ENCODE peak calls at places on chromosomes 4 and X, in five cellular contexts. X, U, N, K and D are unnamed samples.

GRCh38 chrX:37684426-37684825 is 1.2 kb upstream of the XK start:
- DNase-seq in X (no peak), N (no peak), U (no peak), K (no peak), D (peak; percentile 11)

GRCh38 chrX:42220083-42220482 is 296.7 kb upstream of the CASK start:
- DNase-seq in X (no peak), U (no peak), K (no peak), N (no peak), D (no peak)

GRCh38 chr4:172996571-172997216 is 171.9 kb upstream of the GALNT7 start:
- DNase-seq in X (peak; percentile 87), U (peak; percentile 91), K (no peak), N (no peak), D (no peak)

GRCh38 chr4:52234539-52235174 is 183.6 kb downstream of the SPATA18 start:
- DNase-seq in N (peak; percentile 58), K (no peak), U (peak; percentile 37), X (no peak), D (no peak)

GRCh38 chrX:12975670-12975965 is 708 bp downstream of the TMSB4X start:
- DNase-seq in N (no peak), K (peak; percentile 64), U (no peak), X (no peak), D (no peak)

GRCh38 chr4:10891866-10892265 is 207.3 kb upstream of the CLNK start:
- DNase-seq in K (no peak), X (no peak), U (no peak), N (no peak), D (no peak)

GRCh38 chrX:151174581-151175282 is 1.7 kb upstream of the GPR50 start:
- DNase-seq in U (no peak), K (no peak), N (no peak), X (no peak), D (no peak)

GRCh38 chr4:38387348-38387747 is 276.7 kb upstream of the KLF3 start:
- DNase-seq in X (peak; percentile 92), K (peak; percentile 64), N (peak; percentile 75), U (peak; percentile 6), D (peak; percentile 90)

GRCh38 chr4:115720611-115721010 is 607.2 kb upstream of the NDST4 start:
- DNase-seq in X (peak; percentile 6), N (no peak), U (no peak), K (no peak), D (no peak)

GRCh38 chr4:16226816-16227461 is 668 bp upstream of the TAPT1 start:
- DNase-seq in U (no peak), X (peak; percentile 19), K (peak; percentile 87), N (peak; percentile 73), D (peak; percentile 56)

GRCh38 chr4:37803348-37803973 is 23.0 kb upstream of the PGM2 start:
- DNase-seq in X (peak; percentile 32), K (no peak), U (peak; percentile 63), N (no peak), D (no peak)

GRCh38 chr4:52750819-52751348 is 341 bp downstream of the ERVMER34-1 start:
- DNase-seq in K (peak; percentile 56), X (no peak), N (peak; percentile 78), U (no peak), D (no peak)

GRCh38 chr4:11801466-11802446 is 373.1 kb upstream of the HS3ST1 start:
- DNase-seq in X (no peak), K (no peak), U (no peak), N (no peak), D (no peak)

GRCh38 chr4:166482755-166483154 is 609.7 kb downstream of the TLL1 start:
- DNase-seq in K (no peak), X (no peak), N (no peak), U (no peak), D (no peak)

GRCh38 chrX:19673334-19674040 is 158.2 kb upstream of the MAP3K15 start:
- DNase-seq in U (peak; percentile 95), N (peak; percentile 27), K (peak; percentile 65), X (peak; percentile 93), D (peak; percentile 16)

GRCh38 chrX:132375941-132376340 is 112.9 kb downstream of the MBNL3 start:
- DNase-seq in N (no peak), X (no peak), U (no peak), K (no peak), D (no peak)

GRCh38 chrX:152530967-152531366 is 79.9 kb upstream of the GABRA3 start:
- DNase-seq in U (no peak), K (no peak), N (no peak), X (no peak), D (no peak)

GRCh38 chr4:94887027-94887426 is 129.3 kb downstream of the BMPR1B start:
- DNase-seq in X (no peak), U (no peak), K (no peak), N (no peak), D (no peak)

GRCh38 chr4:54879576-54879975 is 221.8 kb downstream of the KIT start:
- DNase-seq in K (no peak), X (peak; percentile 68), N (no peak), U (peak; percentile 87), D (no peak)

GRCh38 chr4:75630932-75631320 is 598 bp upstream of the CDKL2 start:
- DNase-seq in U (no peak), X (no peak), N (no peak), K (no peak), D (no peak)

GRCh38 chr4:7857993-7858392 is 81.7 kb downstream of the AFAP1 start:
- DNase-seq in X (no peak), N (no peak), U (no peak), K (no peak), D (no peak)

GRCh38 chr4:27381806-27382205 is 521.2 kb downstream of the STIM2 start:
- DNase-seq in X (peak; percentile 27), U (no peak), K (no peak), N (no peak), D (no peak)

GRCh38 chrX:40755291-40756249 is 20.2 kb upstream of the MED14 start:
- DNase-seq in U (peak; percentile 39), X (peak; percentile 44), K (peak; percentile 94), N (no peak), D (no peak)

GRCh38 chr4:89438102-89438831 is 130.7 kb upstream of the GPRIN3 start:
- DNase-seq in N (peak; percentile 66), U (peak; percentile 49), K (no peak), X (no peak), D (peak; percentile 51)

DNA sequence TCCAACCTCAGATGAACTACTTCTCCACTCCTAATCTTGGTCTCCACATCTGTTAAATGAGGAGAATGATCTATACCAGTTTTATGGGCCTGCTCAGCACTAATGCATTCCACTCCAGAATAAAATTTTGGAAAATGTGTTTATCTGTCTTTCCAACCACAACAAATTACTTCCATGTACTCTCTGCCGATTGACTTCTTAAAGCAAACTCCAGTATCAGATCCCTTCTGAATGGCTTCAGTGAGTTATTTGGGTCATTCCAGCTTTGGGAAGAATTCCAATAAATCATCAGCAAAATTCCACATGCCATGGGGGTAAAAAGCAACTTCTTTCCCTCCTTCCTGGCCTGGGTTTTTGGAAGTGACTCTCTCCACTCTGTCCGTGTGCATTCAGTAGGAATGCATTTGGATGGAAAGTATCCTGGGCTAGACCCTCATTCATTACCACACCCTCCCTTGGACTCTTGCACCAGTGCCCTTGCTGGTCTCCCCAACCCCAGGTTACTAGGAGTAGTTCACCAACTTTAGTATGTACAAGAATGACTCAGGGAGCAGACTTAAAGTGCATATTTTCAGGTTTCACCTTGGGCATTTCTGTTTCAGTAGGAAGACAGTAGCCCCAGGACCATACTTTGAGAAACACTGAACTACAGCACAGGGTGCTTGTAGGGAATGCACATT is 15.4 kb upstream of the ADH6 start:
- DNase-seq in N (no peak), U (no peak), X (no peak), K (no peak), D (no peak)
- H3K9me3 ChIP-seq in N (no peaks in the 10 kb centered on the region), U (no peaks in the 10 kb centered on the region), X (no peaks in the 10 kb centered on the region), K (peaks cover 6% of the 10 kb centered on the region), D (no peaks in the 10 kb centered on the region)

GRCh38 chr4:53776141-53776540 is 184.9 kb upstream of the LNX1 start:
- DNase-seq in X (no peak), U (no peak), K (no peak), N (no peak), D (no peak)
- TF ChIP-seq CTCF in X (no peak), U (no peak), K (no peak), N (no peak), D (no peak)

GRCh38 chrX:48466696-48467095 is 3.4 kb downstream of the SLC38A5 start:
- DNase-seq in U (no peak), X (no peak), N (no peak), K (no peak), D (no peak)
- H3K4me3 ChIP-seq in U (no peak overlapping the region), X (no peak overlapping the region), N (no peak overlapping the region), K (no peak overlapping the region), D (no peak overlapping the region)

DNA sequence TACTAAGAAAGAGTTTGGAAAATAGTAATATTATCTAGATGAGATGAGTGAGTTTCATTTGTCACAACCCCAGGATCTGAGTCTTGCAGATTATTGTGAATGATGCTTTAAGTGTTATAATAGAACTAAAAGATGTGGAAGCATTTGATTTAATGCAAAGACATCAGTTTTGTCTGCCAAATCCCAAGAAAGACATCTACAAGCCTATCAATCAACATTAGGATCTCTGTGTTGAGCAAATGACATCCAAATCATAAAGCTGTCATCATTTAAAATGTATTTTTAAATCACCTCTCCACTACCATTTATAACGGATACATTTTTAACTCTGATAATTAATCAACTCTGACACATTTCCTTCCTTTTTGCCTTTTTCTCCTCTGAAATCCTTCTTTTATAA is 310.8 kb upstream of the SLIT2 start:
- DNase-seq in K (no peak), X (no peak), U (no peak), N (no peak), D (no peak)
- H3K9me3 ChIP-seq in K (no peaks in the 10 kb centered on the region), X (no peaks in the 10 kb centered on the region), U (no peaks in the 10 kb centered on the region), N (no peaks in the 10 kb centered on the region), D (no peaks in the 10 kb centered on the region)

DNA sequence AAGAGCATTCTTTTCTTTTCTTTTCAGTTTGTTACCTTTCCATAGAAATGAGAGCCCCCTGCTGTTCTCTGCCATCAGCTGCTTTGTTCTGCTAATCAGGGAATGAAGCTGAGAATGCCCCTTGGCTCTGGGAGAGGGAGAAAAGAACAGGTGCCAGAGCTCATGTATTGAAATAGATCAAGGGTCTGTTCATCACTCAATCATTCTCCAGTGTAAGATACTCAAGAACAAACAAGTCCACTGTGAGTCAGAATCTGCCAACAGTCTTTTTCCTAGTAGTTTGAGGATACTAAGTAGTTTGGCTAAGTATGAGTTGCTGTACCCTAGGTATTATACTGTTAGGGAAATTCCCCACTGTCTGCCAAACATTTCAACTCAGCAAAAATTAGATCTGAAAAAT is 144.3 kb downstream of the RTL3 start:
- DNase-seq in X (peak; percentile 4), N (peak; percentile 12), K (no peak), U (no peak), D (no peak)
- TF ChIP-seq CTCF in X (no peak), N (no peak), K (no peak), U (no peak), D (no peak)

GRCh38 chr4:109815151-109816081 is at the start of gene GAR1:
- DNase-seq in U (peak; percentile 92), K (peak; percentile 93), X (peak; percentile 95), N (peak; percentile 97), D (peak; percentile 85)
- H3K4me3 ChIP-seq in U (peak within 1 kb of the TSS; percentile 61), K (peak within 1 kb of the TSS; percentile 92), X (peak within 1 kb of the TSS; percentile 89), N (peak within 1 kb of the TSS; percentile 84), D (peak within 1 kb of the TSS; percentile 97)